ENCODE peak calls at places on chromosome 7, in five cellular contexts. D is stomach, H is lower lobe of right lung, W is cardiac fibroblast, P is choroid plexus epithelial cell. U is an unnamed sample.
A peak's percentile ranks its signal among the peaks of the same experiment; 100 is the strongest.

GRCh38 chr7:14170872-14171271 is 181.4 kb upstream of the ETV1 start:
- DNase-seq in W (no peak), H (no peak), P (no peak), D (no peak), U (no peak)

GRCh38 chr7:38374507-38374906 is 101.1 kb upstream of the TARP start:
- DNase-seq in W (peak; percentile 62), D (no peak), P (peak; percentile 67), H (no peak), U (no peak)

GRCh38 chr7:43735802-43736603 is 6.7 kb upstream of the COA1 start:
- DNase-seq in P (peak; percentile 48), H (no peak), D (no peak), W (peak; percentile 29), U (no peak)

GRCh38 chr7:105849122-105849855 is 27.1 kb downstream of the ATXN7L1 start:
- DNase-seq in H (no peak), W (peak; percentile 70), D (no peak), P (peak; percentile 25), U (no peak)

GRCh38 chr7:148318092-148318756 is 272.3 kb upstream of the C7orf33 start:
- DNase-seq in D (no peak), H (no peak), P (no peak), W (no peak), U (no peak)

GRCh38 chr7:159012353-159013069 is 132.2 kb downstream of the VIPR2 start:
- DNase-seq in P (peak; percentile 27), W (no peak), H (peak; percentile 80), D (peak; percentile 88), U (no peak)

GRCh38 chr7:156640257-156640948 is at the start of gene RNF32:
- DNase-seq in H (peak; percentile 97), W (peak; percentile 92), D (peak; percentile 98), P (peak; percentile 93), U (peak; percentile 83)

GRCh38 chr7:6614941-6615737 is at the start of gene ZNF853:
- DNase-seq in W (no peak), H (no peak), P (no peak), D (no peak), U (no peak)

GRCh38 chr7:3201306-3201705 is 99.7 kb upstream of the SDK1 start:
- DNase-seq in H (no peak), P (no peak), W (no peak), D (no peak), U (no peak)

DNA sequence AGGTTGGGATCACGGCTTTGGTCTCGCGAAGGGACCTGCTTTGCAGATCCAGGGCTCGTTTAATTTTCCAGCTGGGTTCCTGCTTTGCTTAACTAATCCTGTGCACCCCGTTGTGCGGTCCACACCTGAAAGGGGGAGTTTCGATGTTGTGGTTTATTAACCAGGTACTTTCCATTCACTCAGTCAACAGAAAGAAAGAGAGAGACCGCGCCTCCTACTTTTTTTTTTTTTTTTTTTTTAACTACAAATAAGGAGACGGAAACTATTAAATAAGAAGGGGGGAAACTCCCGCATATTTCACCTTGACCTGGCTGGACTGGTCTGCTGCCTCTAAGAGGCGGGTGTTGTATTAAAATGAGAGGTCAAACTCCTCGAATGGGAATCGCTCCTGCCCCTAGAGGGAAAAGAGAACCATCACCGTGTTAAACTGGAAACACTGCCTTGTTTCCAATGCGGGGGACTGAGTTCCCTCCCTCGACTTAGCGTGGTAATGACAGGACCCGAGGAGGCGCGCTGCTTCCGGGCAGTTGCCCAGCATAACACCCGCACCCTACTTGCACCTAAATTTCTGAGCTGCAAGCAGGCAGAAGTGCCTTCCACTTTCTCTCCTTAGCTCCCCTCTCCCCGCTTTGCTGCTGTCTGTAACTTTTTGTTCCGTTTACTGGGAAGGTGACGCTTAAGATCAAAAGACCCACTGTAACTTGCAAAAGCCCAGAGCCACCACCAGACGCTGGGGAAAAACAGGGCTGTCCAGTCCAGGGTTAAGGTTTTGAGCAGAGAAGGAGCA is 1.1 kb upstream of the ITGB8 start:
- DNase-seq in W (peak; percentile 72), D (peak; percentile 59), H (peak; percentile 75), P (peak; percentile 70), U (no peak)
- TF ChIP-seq CTCF in W (peak; percentile 25), D (no peak), H (peak; percentile 19), P (peak; percentile 41), U (peak; percentile 35)

DNA sequence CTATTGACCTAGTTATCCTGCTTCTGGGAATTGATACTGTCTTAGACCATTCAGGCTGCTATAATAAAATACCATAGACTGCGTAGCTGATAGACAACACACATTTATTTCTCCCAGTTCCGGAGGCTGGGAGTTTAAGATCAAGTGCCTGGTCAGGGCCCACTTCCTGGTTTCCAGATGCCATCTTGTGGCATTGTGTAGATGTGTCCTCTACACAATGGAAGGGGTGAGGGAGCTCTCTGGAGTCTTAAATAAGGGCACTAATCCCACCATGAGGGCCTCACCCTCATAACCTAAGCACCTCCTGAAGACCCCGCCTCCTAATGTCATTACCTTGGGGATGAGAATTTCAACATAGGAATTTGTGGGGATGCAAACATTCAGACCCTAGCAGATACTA is 62.4 kb downstream of the SLC35B4 start:
- DNase-seq in H (no peak), W (peak; percentile 22), P (peak; percentile 23), D (no peak), U (no peak)
- TF ChIP-seq CTCF in H (no peak), W (peak; percentile 7), P (peak; percentile 29), D (no peak), U (peak; percentile 7)

GRCh38 chr7:117873933-117874530 is 791 bp upstream of the CTTNBP2 start:
- DNase-seq in H (no peak), P (no peak), D (no peak), W (no peak), U (no peak)
- TF ChIP-seq CTCF in H (no peak), P (no peak), D (no peak), W (no peak), U (no peak)

GRCh38 chr7:151249732-151250072 is 1.2 kb upstream of the SMARCD3 start:
- DNase-seq in H (peak; percentile 72), P (peak; percentile 58), W (peak; percentile 54), D (peak; percentile 72), U (no peak)

GRCh38 chr7:151247016-151247580 is 1.4 kb downstream of the SMARCD3 start:
- DNase-seq in D (no peak), P (no peak), W (no peak), H (no peak), U (no peak)

GRCh38 chr7:151247611-151248176 is 800 bp downstream of the SMARCD3 start:
- DNase-seq in P (no peak), D (no peak), H (peak; percentile 46), W (no peak), U (no peak)

GRCh38 chr7:151249034-151249731 is 689 bp upstream of the SMARCD3 start:
- DNase-seq in H (peak; percentile 79), P (peak; percentile 53), W (peak; percentile 64), D (peak; percentile 66), U (no peak)

DNA sequence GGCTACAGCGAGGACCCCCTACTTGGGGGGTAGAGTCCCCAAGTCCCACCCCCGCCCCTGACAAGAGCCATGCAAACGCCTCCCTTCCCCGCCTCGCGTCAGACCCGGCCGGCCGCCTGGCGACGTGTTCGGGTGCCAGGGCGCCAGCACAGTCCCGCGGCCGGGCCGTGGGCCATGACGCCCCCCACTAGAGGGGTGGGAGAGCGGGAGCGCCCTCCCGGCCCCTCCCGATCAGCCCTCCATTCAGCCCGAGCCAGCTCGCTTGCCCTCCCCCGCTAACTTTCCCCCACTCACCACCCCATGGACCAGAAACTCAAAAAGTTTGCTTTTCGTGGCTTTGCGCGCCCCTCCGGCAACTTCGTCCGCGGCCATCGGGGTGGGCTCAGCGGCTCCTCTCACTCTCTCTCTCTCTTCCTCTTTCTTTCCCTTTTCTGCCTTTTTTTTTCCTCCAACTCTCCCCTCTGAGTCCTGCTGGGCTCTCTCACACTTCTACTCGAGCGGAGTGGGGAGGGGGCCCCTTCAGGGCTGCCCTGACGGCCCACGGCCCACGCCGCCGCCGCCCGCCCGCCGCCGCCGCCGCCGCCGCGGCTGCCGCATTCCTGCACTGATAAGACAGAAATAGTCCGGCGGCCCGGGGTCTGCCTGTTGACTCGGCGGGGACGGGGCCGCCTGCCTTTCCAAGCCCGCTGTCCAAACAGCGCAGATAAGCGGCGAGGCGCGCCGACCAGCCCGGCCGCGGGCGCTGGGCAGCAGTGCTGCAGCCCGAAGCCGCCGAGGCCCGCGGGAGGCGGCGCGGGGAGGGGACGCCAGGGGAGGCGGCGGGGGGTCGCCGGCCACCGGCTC is at the start of gene SMARCD3:
- DNase-seq in D (peak; percentile 84), W (peak; percentile 45), H (peak; percentile 74), P (peak; percentile 67), U (no peak)
- TF ChIP-seq CTCF in D (no peak), W (no peak), H (no peak), P (no peak), U (no peak)

DNA sequence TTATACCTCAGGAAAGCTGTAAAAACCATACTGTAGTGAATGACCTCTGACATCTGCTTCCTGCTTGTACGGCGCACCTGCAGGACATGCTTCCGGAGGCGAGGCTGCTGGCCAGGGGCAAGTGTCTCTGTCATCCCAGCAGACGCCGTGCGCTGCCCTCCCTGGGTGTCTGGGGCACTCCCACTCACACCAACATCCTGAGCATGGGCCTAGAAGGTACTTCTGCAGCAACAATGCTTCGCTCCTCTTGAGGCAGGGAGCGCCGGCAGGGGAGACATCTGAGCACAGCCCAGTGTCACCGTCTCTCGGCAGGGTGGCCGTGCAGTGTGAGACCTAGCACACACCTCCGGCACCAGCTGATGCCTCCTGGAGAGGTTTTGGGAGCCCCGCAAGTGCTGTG is 269.2 kb downstream of the MAD1L1 start:
- DNase-seq in W (no peak), P (no peak), H (peak; percentile 21), D (no peak), U (no peak)
- TF ChIP-seq CTCF in W (no peak), P (no peak), H (no peak), D (no peak), U (no peak)

DNA sequence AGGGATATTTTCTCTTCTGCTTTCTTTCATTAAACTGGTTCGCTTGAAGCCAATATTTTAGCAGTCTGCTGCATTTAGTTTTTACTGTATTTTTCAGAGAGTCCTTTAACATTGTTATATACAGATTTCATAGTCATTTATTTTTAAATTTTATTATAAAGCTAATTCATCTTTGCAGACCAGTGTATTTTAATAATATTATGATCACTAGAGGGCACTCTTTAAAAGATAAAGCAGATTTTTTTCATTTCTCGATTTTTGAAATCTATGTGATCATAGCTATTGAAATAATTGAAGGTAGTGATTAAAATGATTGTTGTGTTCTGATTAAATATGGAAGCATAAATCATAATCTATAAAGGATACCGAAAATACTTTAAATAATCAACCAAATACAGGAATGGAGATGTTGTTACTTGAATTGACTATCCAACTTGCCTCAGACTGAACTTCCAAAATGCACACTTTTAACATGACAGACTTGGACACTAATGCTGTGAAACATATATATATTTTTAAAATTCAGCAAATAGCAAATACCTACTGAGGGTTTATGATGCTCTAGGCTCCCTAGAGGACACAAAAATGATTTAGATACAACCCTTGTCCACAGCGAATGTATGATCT is 35.2 kb downstream of the ST7 start:
- DNase-seq in H (no peak), P (peak; percentile 17), D (no peak), W (no peak), U (no peak)
- TF ChIP-seq CTCF in H (peak; percentile 44), P (peak; percentile 33), D (peak; percentile 24), W (peak; percentile 0), U (no peak)

DNA sequence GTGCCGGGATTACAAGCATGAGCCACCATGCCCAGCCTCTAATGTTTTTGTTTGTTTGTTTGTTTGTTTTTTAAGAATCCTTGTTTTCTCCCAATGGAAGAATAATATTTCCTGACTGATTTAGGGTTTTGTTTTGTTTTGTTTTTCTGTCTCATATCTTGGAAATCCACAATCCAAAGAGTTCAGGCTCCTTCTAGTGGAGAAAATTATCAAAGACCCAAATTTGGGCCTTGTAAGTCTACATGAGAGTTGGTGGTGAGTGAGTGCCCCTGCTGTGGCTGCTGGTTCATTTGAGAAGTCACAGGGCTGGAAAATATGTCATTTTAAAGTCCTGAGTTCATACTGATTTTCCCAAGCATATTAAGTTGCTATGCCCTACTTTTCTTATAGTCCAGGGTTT is 33.5 kb upstream of the KLHL7 start:
- DNase-seq in W (peak; percentile 43), P (peak; percentile 49), H (no peak), D (no peak), U (no peak)
- TF ChIP-seq CTCF in W (peak; percentile 13), P (peak; percentile 39), H (no peak), D (no peak), U (peak; percentile 39)

GRCh38 chr7:20402297-20403230 is 71.9 kb downstream of the ITGB8 start:
- DNase-seq in H (no peak), D (no peak), P (peak; percentile 33), W (peak; percentile 27), U (no peak)
- TF ChIP-seq CTCF in H (peak; percentile 22), D (peak; percentile 21), P (peak; percentile 51), W (peak; percentile 33), U (peak; percentile 43)